ENCODE peak calls at places on chromosomes 3 and 15, in ten cellular contexts. W, R, U, J, Y, E, Q, Z, S and N are unnamed samples. For H3K4me1, the result is how much of the 10 kb centered on the place peaks cover.

GRCh38 chr3:193910886-193911738 is 224.8 kb upstream of the HES1 start:
- DNase-seq in U (no peak), Y (no peak), E (peak), R (no peak), W (no peak), J (peak), Z (no peak), S (no peak), Q (no peak), N (no peak)

GRCh38 chr15:66433726-66434125 is 47.0 kb downstream of the MAP2K1 start:
- DNase-seq in S (no peak), R (no peak), Y (peak), J (no peak), Z (no peak), U (no peak), E (no peak), Q (peak), W (no peak), N (peak)

GRCh38 chr3:42036483-42036823 is 54.7 kb upstream of the TRAK1 start:
- DNase-seq in R (no peak), E (no peak), U (no peak), J (no peak), Z (no peak), Y (peak), S (peak), W (no peak), Q (peak), N (peak)

GRCh38 chr3:135513106-135514063 is 452.1 kb upstream of the PPP2R3A start:
- DNase-seq in U (no peak), E (no peak), Y (peak), Z (no peak), Q (peak), S (peak), J (no peak), W (no peak), R (no peak), N (no peak)

GRCh38 chr3:159532577-159532976 is 456.1 kb upstream of the IL12A start:
- DNase-seq in S (peak), W (no peak), J (no peak), E (no peak), Y (peak), Q (no peak), R (no peak), U (no peak), Z (no peak), N (peak)

GRCh38 chr15:98025237-98025636 is 64.7 kb downstream of the ARRDC4 start:
- DNase-seq in W (no peak), S (peak), J (no peak), E (no peak), Q (peak), Y (peak), R (no peak), Z (no peak), U (no peak), N (no peak)

GRCh38 chr3:5442106-5442785 is 254.7 kb downstream of the EDEM1 start:
- DNase-seq in Q (no peak), Y (no peak), W (no peak), S (no peak), Z (no peak), R (no peak), J (no peak), E (no peak), U (no peak), N (no peak)

GRCh38 chr3:52798978-52799476 is 4.4 kb downstream of the ITIH3 start:
- DNase-seq in U (peak), E (peak), Z (peak), Q (peak), Y (no peak), J (no peak), W (no peak), R (no peak), S (no peak), N (peak)

GRCh38 chr3:119294402-119294888 is 262 bp downstream of the ARHGAP31 start:
- DNase-seq in U (peak), Y (no peak), E (peak), R (peak), Q (peak), Z (no peak), W (no peak), S (no peak), J (peak), N (peak)

GRCh38 chr15:59237854-59238252 is 31.2 kb downstream of the LDHAL6B start:
- DNase-seq in Y (no peak), R (no peak), Z (no peak), E (no peak), S (no peak), J (no peak), Q (peak), W (no peak), U (no peak), N (no peak)

GRCh38 chr3:193769437-193769836 is 176.4 kb downstream of the OPA1 start:
- DNase-seq in R (no peak), Q (no peak), J (no peak), Z (no peak), W (no peak), S (no peak), E (no peak), U (no peak), Y (no peak), N (no peak)

GRCh38 chr3:151770941-151771340 is 37.2 kb downstream of the AADACL2 start:
- DNase-seq in W (no peak), Z (no peak), U (no peak), J (peak), Q (peak), Y (no peak), R (peak), S (peak), E (peak), N (peak)

GRCh38 chr3:52453496-52454234 is at the start of gene TNNC1:
- DNase-seq in W (no peak), S (no peak), U (peak), E (peak), J (peak), Q (no peak), Y (no peak), Z (no peak), R (no peak), N (peak)

GRCh38 chr3:130582457-130583155 is 65.6 kb downstream of the COL6A6 start:
- DNase-seq in R (no peak), Y (no peak), U (no peak), E (no peak), W (no peak), Q (peak), J (no peak), S (no peak), Z (no peak), N (no peak)

GRCh38 chr3:110526732-110527727 is 544.6 kb upstream of the NECTIN3 start:
- DNase-seq in S (peak), R (no peak), E (no peak), Y (peak), Z (no peak), J (no peak), Q (peak), U (peak), W (peak), N (peak)

GRCh38 chr15:68781766-68782588 is 38.7 kb downstream of the ANP32A start:
- DNase-seq in E (no peak), U (no peak), R (peak), J (peak), W (no peak), S (no peak), Q (no peak), Z (no peak), Y (no peak), N (no peak)

GRCh38 chr15:74725241-74725774 is at the start of gene CYP1A1:
- DNase-seq in R (no peak), E (peak), Z (no peak), J (peak), Q (peak), S (peak), Y (no peak), U (peak), W (no peak), N (peak)

GRCh38 chr3:130473416-130473815 is 43.6 kb upstream of the COL6A6 start:
- DNase-seq in Z (no peak), E (no peak), Y (no peak), J (no peak), U (no peak), S (no peak), Q (peak), R (no peak), W (no peak), N (no peak)

GRCh38 chr3:98885851-98886250 is 15.6 kb downstream of the DCBLD2 start:
- DNase-seq in R (no peak), E (no peak), S (peak), W (no peak), Z (no peak), U (no peak), J (no peak), Q (peak), Y (peak), N (no peak)

GRCh38 chr15:41992151-41992802 is 19.9 kb upstream of the EHD4 start:
- DNase-seq in R (no peak), Z (no peak), U (no peak), J (no peak), E (no peak), W (no peak), Y (no peak), Q (no peak), S (no peak), N (peak)

DNA sequence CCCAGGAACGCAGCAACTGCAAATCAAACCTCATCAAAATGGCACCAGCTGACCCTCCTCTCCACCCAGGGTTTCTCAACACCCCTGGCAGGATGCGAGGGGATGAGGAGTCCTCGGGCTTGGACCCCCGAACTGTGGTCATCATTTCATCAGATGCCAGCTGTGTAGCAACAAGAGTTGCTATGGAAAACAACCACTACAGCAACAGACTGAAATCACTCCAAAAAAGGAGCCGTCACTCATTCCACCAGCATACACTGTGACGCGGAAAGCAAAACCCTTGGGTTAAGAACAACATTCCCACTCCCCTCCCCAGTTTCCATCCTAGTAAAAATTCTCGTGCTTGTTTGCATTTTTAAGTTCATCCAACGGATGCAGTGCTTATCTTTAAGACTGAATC is 40.1 kb downstream of the VGLL4 start:
- DNase-seq in R (peak), S (peak), Q (peak), U (no peak), Z (no peak), J (peak), E (no peak), Y (peak), W (no peak), N (peak)
- H3K4me1 ChIP-seq in R (under half), S (under half), Q (half or more), U (half or more), Z (under half), J (under half), E (half or more), Y (under half), W (under half), N (half or more)

GRCh38 chr3:117903226-117903625 is 1131.4 kb downstream of the IGSF11 start:
- DNase-seq in J (no peak), W (no peak), R (no peak), Z (no peak), U (no peak), Q (peak), Y (peak), E (no peak), S (peak), N (peak)

GRCh38 chr3:117892991-117893390 is 1141.7 kb downstream of the IGSF11 start:
- DNase-seq in Y (no peak), R (no peak), S (peak), U (no peak), J (no peak), Q (peak), W (no peak), E (no peak), Z (no peak), N (no peak)

GRCh38 chr3:117893638-117894037 is 1141.0 kb downstream of the IGSF11 start:
- DNase-seq in W (no peak), R (no peak), E (no peak), U (no peak), Y (no peak), S (peak), J (no peak), Q (peak), Z (no peak), N (no peak)

GRCh38 chr3:117898722-117899121 is 1135.9 kb downstream of the IGSF11 start:
- DNase-seq in Q (no peak), J (no peak), S (no peak), U (peak), Y (no peak), E (no peak), Z (no peak), R (no peak), W (no peak), N (no peak)
- H3K27ac ChIP-seq in Q (no peak), J (no peak), S (no peak), U (no peak), Y (no peak), E (no peak), Z (no peak), R (no peak), W (no peak), N (no peak)

GRCh38 chr15:89108865-89109660 is 20.8 kb downstream of the ABHD2 start:
- DNase-seq in Q (no peak), E (no peak), W (no peak), U (no peak), S (no peak), R (no peak), Y (no peak), Z (no peak), J (no peak), N (no peak)
- H3K4me1 ChIP-seq in Q (under half), E (half or more), W (under half), U (under half), S (under half), R (under half), Y (under half), Z (under half), J (under half), N (under half)

DNA sequence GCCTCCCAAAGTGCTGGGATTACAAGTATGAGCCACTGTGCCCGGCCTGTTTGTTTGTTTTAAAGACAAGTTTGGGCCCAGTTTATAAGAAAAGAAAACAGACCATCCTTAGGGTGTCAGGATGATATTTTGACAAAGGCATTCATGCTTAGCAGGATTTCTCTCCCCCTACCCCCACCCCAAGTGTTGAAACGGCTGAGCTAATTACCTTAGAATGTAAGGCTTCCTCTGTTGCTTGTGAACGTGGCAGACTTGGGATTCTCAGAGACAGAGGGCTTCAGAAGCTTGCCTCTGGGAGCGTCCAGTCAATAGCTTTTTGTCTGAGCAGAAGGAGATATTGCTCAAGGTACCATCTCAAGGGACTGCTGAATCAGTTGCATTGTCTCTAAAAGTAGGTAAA is 24.0 kb downstream of the FLNB start:
- DNase-seq in Z (no peak), U (no peak), Y (peak), E (no peak), J (no peak), W (no peak), R (no peak), Q (peak), S (peak), N (peak)
- H3K27ac ChIP-seq in Z (no peak), U (no peak), Y (no peak), E (no peak), J (no peak), W (no peak), R (peak), Q (peak), S (no peak), N (peak)

GRCh38 chr15:85463976-85464375 is 83.6 kb downstream of the AKAP13 start:
- DNase-seq in R (no peak), Y (no peak), Q (no peak), U (no peak), E (no peak), J (no peak), S (no peak), Z (no peak), W (no peak), N (no peak)
- H3K4me1 ChIP-seq in R (under half), Y (under half), Q (under half), U (under half), E (under half), J (under half), S (under half), Z (under half), W (under half), N (under half)

GRCh38 chr15:78280289-78281072 is 16.1 kb downstream of the DNAJA4 start:
- DNase-seq in E (no peak), Q (no peak), Z (no peak), J (no peak), W (no peak), R (no peak), Y (peak), U (no peak), S (peak), N (no peak)
- H3K27ac ChIP-seq in E (no peak), Q (no peak), Z (no peak), J (no peak), W (no peak), R (no peak), Y (peak), U (no peak), S (no peak), N (no peak)

GRCh38 chr3:177358085-177358967 is 161.0 kb upstream of the TBL1XR1 start:
- DNase-seq in W (no peak), Q (peak), Z (no peak), Y (peak), J (peak), U (peak), R (peak), E (peak), S (peak), N (peak)
- H3K4me1 ChIP-seq in W (under half), Q (under half), Z (under half), Y (under half), J (under half), U (half or more), R (under half), E (half or more), S (under half), N (under half)

GRCh38 chr15:39287322-39288195 is 293.3 kb upstream of the THBS1 start:
- DNase-seq in J (no peak), R (no peak), Y (peak), W (no peak), S (peak), Q (peak), Z (no peak), E (no peak), U (no peak), N (no peak)
- H3K27ac ChIP-seq in J (no peak), R (no peak), Y (peak), W (no peak), S (no peak), Q (peak), Z (no peak), E (no peak), U (no peak), N (peak)

GRCh38 chr3:157133434-157134320 is 26.3 kb downstream of the CCNL1 start:
- DNase-seq in E (no peak), J (no peak), Q (no peak), Y (no peak), Z (no peak), S (no peak), W (no peak), U (no peak), R (no peak), N (no peak)

GRCh38 chr3:157130881-157131251 is 29.1 kb downstream of the CCNL1 start:
- DNase-seq in Q (no peak), Z (no peak), J (no peak), S (no peak), E (no peak), W (no peak), Y (no peak), U (peak), R (no peak), N (no peak)

GRCh38 chr3:157132936-157133335 is 27.0 kb downstream of the CCNL1 start:
- DNase-seq in R (no peak), U (no peak), W (no peak), J (peak), Y (no peak), E (no peak), Q (peak), Z (no peak), S (no peak), N (peak)

GRCh38 chr3:157131861-157132260 is 28.1 kb downstream of the CCNL1 start:
- DNase-seq in S (peak), Q (peak), J (no peak), W (no peak), E (no peak), R (no peak), Z (no peak), U (no peak), Y (peak), N (no peak)

DNA sequence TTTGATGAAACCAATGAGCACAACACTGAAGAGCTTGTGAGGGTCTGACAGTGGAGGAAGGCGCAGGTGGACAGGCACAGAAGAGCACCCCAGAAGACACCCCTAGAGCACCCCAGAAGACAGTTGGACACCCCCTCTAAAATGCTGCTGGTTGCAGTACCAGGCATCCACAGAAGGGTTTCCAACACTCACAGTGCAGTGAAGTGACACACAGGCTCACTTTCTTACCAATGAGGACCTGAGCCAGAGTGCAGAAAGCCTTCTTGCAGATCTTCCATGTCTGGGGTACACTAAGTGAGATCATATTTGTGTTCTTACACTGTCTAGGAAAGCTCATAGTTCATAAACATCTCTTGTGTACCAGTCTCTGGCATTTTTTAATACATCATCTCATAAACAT is 27.6 kb downstream of the CCNL1 start:
- DNase-seq in Z (no peak), R (no peak), Q (peak), W (no peak), J (no peak), Y (no peak), U (no peak), E (no peak), S (no peak), N (no peak)
- H3K4me1 ChIP-seq in Z (under half), R (under half), Q (half or more), W (under half), J (under half), Y (under half), U (under half), E (half or more), S (under half), N (half or more)